ENCODE peak calls at places on chromosomes 11 and 22, in six cellular contexts. Y is omental fat pad; Z is stimulated activated CD8-positive, alpha-beta memory T cell treated with anti-CD3 and anti-CD28 coated beads, Interleukin-7, amount 100 ng/mL, for 24 hours; T is HT1080; S is endothelial cell; U is GM23338. J is an unnamed sample.

GRCh38 chr11:118607401-118608267 is at the start of gene PHLDB1:
- DNase-seq in Y (no peak), T (peak; percentile 76), S (peak; percentile 62), Z (no peak), U (peak; percentile 57), J (no peak)

GRCh38 chr11:102598272-102598671 is 26.9 kb downstream of the MMP20 start:
- DNase-seq in S (no peak), Y (no peak), U (no peak), Z (no peak), T (no peak), J (no peak)

GRCh38 chr11:22510010-22510409 is 115.6 kb downstream of the FANCF start:
- DNase-seq in S (no peak), Z (no peak), T (no peak), U (no peak), Y (no peak), J (no peak)

GRCh38 chr22:48885919-48886305 is 941.8 kb downstream of the BRD1 start:
- DNase-seq in Y (no peak), S (no peak), U (no peak), Z (no peak), T (no peak), J (no peak)

GRCh38 chr22:17939011-17939410 is 85.3 kb downstream of the MICAL3 start:
- DNase-seq in Y (no peak), Z (no peak), T (no peak), S (no peak), U (no peak), J (no peak)

GRCh38 chr22:49274754-49275380 is 552.8 kb downstream of the BRD1 start:
- DNase-seq in S (no peak), Z (no peak), Y (no peak), T (no peak), U (no peak), J (no peak)

GRCh38 chr22:44714703-44715350 is 12.8 kb downstream of the PRR5 start:
- DNase-seq in T (no peak), Z (no peak), S (no peak), Y (no peak), U (no peak), J (no peak)

GRCh38 chr11:72781063-72781312 is 12.9 kb downstream of the STARD10 start:
- DNase-seq in S (no peak), Z (no peak), Y (no peak), T (no peak), U (peak; percentile 53), J (no peak)

GRCh38 chr11:100857236-100858005 is 170.3 kb downstream of the ARHGAP42 start:
- DNase-seq in Z (no peak), U (peak; percentile 60), Y (no peak), S (no peak), T (no peak), J (no peak)

GRCh38 chr11:45500457-45500856 is 165.0 kb downstream of the CHST1 start:
- DNase-seq in T (no peak), Y (no peak), U (peak; percentile 41), S (no peak), Z (no peak), J (no peak)

GRCh38 chr11:957201-957920 is 31.7 kb downstream of the AP2A2 start:
- DNase-seq in Z (no peak), U (no peak), T (no peak), Y (no peak), S (no peak), J (no peak)

GRCh38 chr11:35274909-35275807 is 136.2 kb downstream of the CD44 start:
- DNase-seq in Z (no peak), Y (no peak), T (peak; percentile 18), U (peak; percentile 20), S (no peak), J (no peak)

GRCh38 chr11:61075891-61076290 is 26.4 kb upstream of the CD5 start:
- DNase-seq in S (no peak), Z (no peak), T (peak; percentile 52), U (peak; percentile 43), Y (no peak), J (peak; percentile 28)